ENCODE peak calls at places on chromosomes 6 and 20, in four cellular contexts. One of them, this sample, is unnamed.

GRCh38 chr6:127290391-127290963 is 23.8 kb downstream of the RNF146 start:
- DNase-seq in A549: no peak
- DNase-seq in K562: no peak
- DNase-seq in HepG2: no peak
- DNase-seq in this sample: no peak

GRCh38 chr20:46004813-46005505 is 3.7 kb upstream of the MMP9 start:
- DNase-seq in A549: no peak
- DNase-seq in K562: no peak
- DNase-seq in HepG2: no peak
- DNase-seq in this sample: peak

GRCh38 chr20:58713801-58714339 is 21.3 kb downstream of the NPEPL1 start:
- DNase-seq in A549: no peak
- DNase-seq in K562: no peak
- DNase-seq in HepG2: no peak
- DNase-seq in this sample: peak

GRCh38 chr6:155527443-155527842 is 71.8 kb upstream of the NOX3 start:
- DNase-seq in K562: no peak
- DNase-seq in A549: no peak
- DNase-seq in HepG2: no peak
- DNase-seq in this sample: no peak

GRCh38 chr6:167462913-167463312 is 138.0 kb downstream of the TTLL2 start:
- DNase-seq in HepG2: no peak
- DNase-seq in A549: no peak
- DNase-seq in K562: no peak
- DNase-seq in this sample: no peak

GRCh38 chr20:1734269-1734858 is 76.8 kb upstream of the SIRPG start:
- DNase-seq in K562: no peak
- DNase-seq in HepG2: peak
- DNase-seq in A549: no peak
- DNase-seq in this sample: no peak

GRCh38 chr6:36547646-36548400 is 544 bp upstream of the STK38 start:
- DNase-seq in A549: no peak
- DNase-seq in K562: no peak
- DNase-seq in HepG2: no peak
- DNase-seq in this sample: no peak

GRCh38 chr6:25601797-25602679 is 50.0 kb upstream of the SCGN start:
- DNase-seq in A549: peak
- DNase-seq in K562: peak
- DNase-seq in HepG2: peak
- DNase-seq in this sample: no peak

GRCh38 chr6:83193747-83194582 is 808 bp downstream of the RWDD2A start:
- DNase-seq in K562: peak
- DNase-seq in A549: peak
- DNase-seq in HepG2: peak
- DNase-seq in this sample: peak

DNA sequence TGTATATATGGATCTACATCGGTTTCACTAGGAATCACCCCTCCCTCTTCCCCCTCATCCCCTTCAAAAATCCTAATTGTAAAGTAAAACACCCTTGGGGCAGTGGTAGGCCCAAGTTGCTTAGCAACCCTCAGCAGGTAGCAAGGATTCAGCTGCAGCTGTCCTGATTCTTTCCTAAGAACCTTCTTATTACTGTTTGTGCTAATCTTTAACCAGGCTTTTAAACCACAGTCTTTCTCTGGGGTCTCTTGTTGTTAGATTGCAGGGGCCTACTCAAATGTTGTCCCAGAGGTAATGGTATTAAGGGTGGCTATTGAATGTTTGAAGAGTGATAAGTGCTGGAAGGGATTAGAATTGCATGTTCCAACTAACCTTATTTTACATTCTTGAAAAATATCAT is 46.4 kb downstream of the PRL start:
- DNase-seq in HepG2: no peak
- DNase-seq in K562: no peak
- DNase-seq in A549: no peak
- DNase-seq in this sample: peak
- TF ChIP-seq NR3C1 in HepG2: no peak
- TF ChIP-seq NR3C1 in K562: no peak
- TF ChIP-seq NR3C1 in A549: no peak
- TF ChIP-seq NR3C1 in this sample: no peak

GRCh38 chr20:62066339-62066982 is 780 bp upstream of the TAF4 start:
- DNase-seq in HepG2: peak
- DNase-seq in K562: peak
- DNase-seq in A549: peak
- DNase-seq in this sample: peak

GRCh38 chr20:62066983-62067433 is 1.3 kb upstream of the TAF4 start:
- DNase-seq in HepG2: peak
- DNase-seq in K562: peak
- DNase-seq in A549: no peak
- DNase-seq in this sample: no peak

GRCh38 chr20:62068997-62069396 is 3.3 kb upstream of the TAF4 start:
- DNase-seq in HepG2: no peak
- DNase-seq in A549: no peak
- DNase-seq in K562: no peak
- DNase-seq in this sample: no peak

GRCh38 chr20:62065669-62066338 is at the start of gene TAF4:
- DNase-seq in K562: peak
- DNase-seq in HepG2: peak
- DNase-seq in A549: peak
- DNase-seq in this sample: peak

DNA sequence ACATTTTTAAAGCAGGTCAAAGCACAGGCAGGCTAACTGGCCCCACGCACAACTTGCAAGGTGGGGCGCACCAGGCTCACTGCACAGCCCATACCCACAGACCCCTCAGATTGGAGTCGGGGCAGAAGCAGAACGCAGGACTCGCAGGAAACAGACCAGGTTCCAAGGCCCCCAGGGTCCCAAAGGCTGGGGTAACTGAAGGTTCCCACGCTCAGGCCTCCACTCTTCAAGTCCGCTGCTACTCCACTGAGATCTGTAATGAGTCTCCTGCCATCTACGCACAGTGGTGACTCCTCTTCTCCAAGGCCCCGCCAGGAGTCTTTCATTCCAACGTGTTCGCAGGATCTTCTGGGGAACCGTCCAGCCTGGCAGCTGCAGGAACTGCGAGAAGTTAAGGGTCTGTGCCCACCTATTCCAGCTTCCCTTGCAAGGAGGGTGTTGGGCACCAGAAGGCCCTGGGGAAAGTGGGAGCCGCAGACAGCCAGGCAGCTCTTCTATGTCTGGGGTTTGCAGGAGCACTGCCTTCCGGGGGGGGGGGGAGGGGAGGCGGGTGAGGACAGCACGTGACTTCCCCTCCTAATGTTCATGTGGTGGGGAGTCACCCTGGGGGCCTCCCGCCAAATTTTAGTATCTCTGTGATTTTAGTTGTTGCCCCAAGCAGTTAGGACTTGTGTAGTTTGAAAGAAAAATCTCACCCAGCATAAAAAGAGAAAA is 2.0 kb upstream of the TAF4 start:
- DNase-seq in K562: no peak
- DNase-seq in HepG2: no peak
- DNase-seq in A549: no peak
- DNase-seq in this sample: no peak
- TF ChIP-seq MAX in K562: no peak
- TF ChIP-seq MAX in HepG2: no peak
- TF ChIP-seq MAX in A549: no peak
- TF ChIP-seq MAX in this sample: no peak

GRCh38 chr20:64242797-64243475 is 12.6 kb upstream of the PCMTD2 start:
- DNase-seq in HepG2: peak
- DNase-seq in K562: no peak
- DNase-seq in A549: no peak
- DNase-seq in this sample: no peak
- TF ChIP-seq NR3C1 in HepG2: no peak
- TF ChIP-seq NR3C1 in K562: no peak
- TF ChIP-seq NR3C1 in A549: no peak
- TF ChIP-seq NR3C1 in this sample: no peak

DNA sequence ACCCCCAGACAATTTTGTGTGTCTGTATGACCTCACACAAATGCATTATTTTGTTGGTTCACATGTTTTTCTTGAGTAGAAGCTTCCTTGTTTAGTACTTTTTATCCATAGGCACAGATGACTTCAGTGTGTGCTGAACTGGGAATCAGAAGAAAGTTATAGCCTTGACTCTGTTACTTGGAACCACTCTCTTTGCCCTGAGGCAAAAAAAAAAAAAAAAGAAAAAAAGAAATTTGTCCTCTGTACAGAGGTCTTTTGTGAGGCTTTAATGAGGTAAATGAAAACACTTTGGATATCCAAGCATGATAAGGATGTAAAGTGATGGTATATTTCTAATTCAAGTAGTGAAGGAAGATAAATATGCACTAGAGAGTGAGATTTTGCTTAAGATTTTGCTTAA is 51.9 kb downstream of the TRMT11 start:
- DNase-seq in A549: no peak
- DNase-seq in HepG2: no peak
- DNase-seq in K562: no peak
- DNase-seq in this sample: no peak
- TF ChIP-seq MAX in A549: no peak
- TF ChIP-seq MAX in HepG2: no peak
- TF ChIP-seq MAX in K562: no peak
- TF ChIP-seq MAX in this sample: no peak

DNA sequence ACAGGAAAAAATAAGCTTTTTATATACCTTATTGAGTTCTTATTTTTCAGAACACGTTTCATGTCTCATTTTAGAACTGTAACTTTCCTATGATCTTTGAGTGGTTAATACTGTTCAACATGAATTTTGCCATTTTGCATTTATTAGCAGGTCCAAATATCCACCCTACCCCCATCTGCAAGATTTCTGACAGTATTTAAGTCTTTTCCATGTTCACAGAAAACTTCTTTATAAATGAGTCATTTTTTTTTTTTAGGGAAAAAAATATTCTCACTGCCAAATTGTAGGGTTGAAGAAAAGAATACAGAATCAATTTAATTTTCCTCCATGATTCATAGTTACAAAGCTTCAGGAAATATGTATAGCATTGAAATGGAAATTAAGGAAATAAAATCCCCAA is 101.8 kb downstream of the COL21A1 start:
- DNase-seq in HepG2: no peak
- DNase-seq in K562: no peak
- DNase-seq in A549: no peak
- DNase-seq in this sample: no peak
- TF ChIP-seq NR3C1 in HepG2: no peak
- TF ChIP-seq NR3C1 in K562: no peak
- TF ChIP-seq NR3C1 in A549: no peak
- TF ChIP-seq NR3C1 in this sample: no peak

This sample was measured in WTC11.